ENCODE peak calls at places on chromosome 7, in ten cellular contexts. B is CD8-positive, alpha-beta T cell; T is pancreas; W is HCT116; E is transverse colon; V is heart left ventricle; X is epithelial cell of esophagus; P is fibroblast of mammary gland; O is prostate gland; C is stomach. U is an unnamed sample.

GRCh38 chr7:6180344-6180725 is 92.1 kb downstream of the CYTH3 start:
- DNase-seq in B (no peak), T (no peak), W (no peak), E (no peak), V (no peak), X (no peak), P (no peak), O (no peak), C (no peak), U (no peak)

GRCh38 chr7:45645141-45645969 is 71.2 kb downstream of the ADCY1 start:
- DNase-seq in B (no peak), T (no peak), W (no peak), E (no peak), V (no peak), X (no peak), P (no peak), O (no peak), C (peak; percentile 9), U (no peak)

GRCh38 chr7:134454277-134454676 is 4.6 kb downstream of the AKR1B1 start:
- DNase-seq in B (no peak), T (no peak), W (no peak), E (no peak), V (no peak), X (no peak), P (peak; percentile 33), O (no peak), C (no peak), U (no peak)

GRCh38 chr7:98354511-98355249 is 46.2 kb downstream of the BAIAP2L1 start:
- DNase-seq in B (no peak), T (no peak), W (peak; percentile 91), E (peak; percentile 83), V (no peak), X (peak; percentile 95), P (peak; percentile 76), O (peak; percentile 63), C (peak; percentile 80), U (no peak)

GRCh38 chr7:78770422-78771410 is 682.8 kb downstream of the MAGI2 start:
- DNase-seq in B (no peak), T (peak; percentile 26), W (no peak), E (no peak), V (no peak), X (peak; percentile 16), P (peak; percentile 30), O (no peak), C (no peak), U (no peak)

GRCh38 chr7:41793556-41793955 is 90.7 kb upstream of the INHBA start:
- DNase-seq in B (no peak), T (no peak), W (no peak), E (no peak), V (no peak), X (no peak), P (no peak), O (no peak), C (no peak), U (no peak)

GRCh38 chr7:37758467-37758866 is 74.9 kb downstream of the GPR141 start:
- DNase-seq in B (no peak), T (no peak), W (no peak), E (no peak), V (no peak), X (no peak), P (no peak), O (no peak), C (no peak), U (no peak)

GRCh38 chr7:105298439-105298894 is 90.3 kb downstream of the SRPK2 start:
- DNase-seq in B (no peak), T (no peak), W (no peak), E (no peak), V (no peak), X (no peak), P (no peak), O (no peak), C (no peak), U (no peak)

DNA sequence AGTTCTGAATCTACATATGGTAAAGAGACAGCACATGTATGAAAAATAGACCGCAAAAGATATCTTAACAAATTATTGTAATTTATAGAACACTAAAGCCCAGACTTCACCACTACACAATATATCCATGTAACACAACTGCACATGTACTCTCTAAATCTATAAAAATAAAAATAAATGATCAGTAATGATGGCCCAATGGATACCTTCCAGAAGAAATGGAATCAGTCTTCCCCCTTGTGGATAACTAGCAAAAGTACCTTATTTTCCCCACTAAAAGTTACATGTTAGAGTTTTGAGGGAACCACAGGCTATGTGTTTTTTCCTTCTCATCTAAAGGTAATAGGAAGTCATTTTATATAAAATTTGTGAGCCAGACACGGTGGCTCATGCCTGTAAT is 25.7 kb downstream of the C7orf25 start:
- DNase-seq in B (no peak), T (no peak), W (no peak), E (no peak), V (no peak), X (peak; percentile 21), P (peak; percentile 32), O (no peak), C (no peak), U (no peak)
- TF ChIP-seq CTCF in B (peak; percentile 13), T (no peak), W (peak; percentile 48), E (peak; percentile 21), V (no peak), X (peak; percentile 19), P (peak; percentile 46), O (no peak), C (no peak), U (no peak)

GRCh38 chr7:116432517-116432916 is 67.0 kb upstream of the CAV2 start:
- DNase-seq in B (no peak), T (no peak), W (no peak), E (no peak), V (no peak), X (no peak), P (peak; percentile 32), O (no peak), C (no peak), U (no peak)

GRCh38 chr7:116436305-116436826 is 63.2 kb upstream of the CAV2 start:
- DNase-seq in B (no peak), T (no peak), W (no peak), E (no peak), V (no peak), X (no peak), P (no peak), O (no peak), C (no peak), U (no peak)

GRCh38 chr7:116434820-116435341 is 64.7 kb upstream of the CAV2 start:
- DNase-seq in B (no peak), T (no peak), W (peak; percentile 53), E (no peak), V (no peak), X (peak; percentile 80), P (peak; percentile 92), O (no peak), C (no peak), U (no peak)

GRCh38 chr7:116431783-116432182 is 67.8 kb upstream of the CAV2 start:
- DNase-seq in B (no peak), T (no peak), W (no peak), E (no peak), V (no peak), X (peak; percentile 32), P (peak; percentile 74), O (no peak), C (no peak), U (no peak)

DNA sequence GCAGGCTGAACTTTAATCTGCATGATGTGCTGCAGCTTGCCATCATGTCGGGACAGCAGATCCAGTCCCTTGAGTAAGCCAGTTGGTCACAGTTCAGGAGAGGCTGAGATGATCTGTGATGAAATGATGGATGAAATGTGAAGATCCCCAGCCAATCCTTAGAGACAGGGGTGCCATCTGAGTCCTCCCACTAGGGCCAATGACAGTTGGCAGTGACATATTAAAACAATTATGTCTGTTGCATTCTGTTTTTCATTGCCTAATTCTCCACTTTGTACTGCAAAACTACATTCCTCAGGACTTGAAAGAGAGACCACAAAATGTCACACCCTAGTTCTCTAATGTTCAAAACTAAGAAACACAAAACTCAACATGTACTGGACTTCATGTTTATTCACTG is 66.3 kb upstream of the CAV2 start:
- DNase-seq in B (no peak), T (no peak), W (no peak), E (no peak), V (no peak), X (peak; percentile 33), P (peak; percentile 46), O (no peak), C (no peak), U (no peak)
- H3K4me3 ChIP-seq in B (no peak overlapping the region), T (no peak overlapping the region), W (no peak overlapping the region), E (no peak overlapping the region), V (no peak overlapping the region), X (no peak overlapping the region), P (no peak overlapping the region), O (no peak overlapping the region), C (no peak overlapping the region), U (no peak overlapping the region)

GRCh38 chr7:155761162-155761561 is 51.1 kb downstream of the SHH start:
- DNase-seq in B (no peak), T (no peak), W (no peak), E (no peak), V (no peak), X (no peak), P (no peak), O (no peak), C (no peak), U (no peak)
- TF ChIP-seq CTCF in B (no peak), T (no peak), W (no peak), E (no peak), V (no peak), X (no peak), P (no peak), O (no peak), C (no peak), U (no peak)

DNA sequence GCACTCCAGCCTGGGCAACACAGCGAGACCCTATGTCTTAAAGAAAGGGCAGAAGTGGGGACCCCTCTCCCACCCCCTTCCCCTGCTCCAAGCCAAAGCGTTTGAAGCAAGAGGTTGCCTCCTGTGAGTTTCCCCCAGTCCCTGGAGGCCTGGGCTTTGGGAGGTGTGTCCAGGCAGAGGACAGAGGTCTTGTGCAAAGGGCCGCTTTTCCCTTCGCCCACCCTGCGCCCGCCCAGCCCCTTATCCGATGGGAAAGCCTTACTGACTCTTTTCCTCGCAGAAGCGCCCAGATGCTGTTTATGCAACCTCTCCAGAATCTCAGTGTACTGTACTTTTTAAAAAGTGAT is 50.6 kb upstream of the GTF2I start:
- DNase-seq in B (no peak), T (no peak), W (no peak), E (no peak), V (no peak), X (no peak), P (no peak), O (no peak), C (no peak), U (no peak)
- H3K4me3 ChIP-seq in B (peak overlapping the region; percentile 41), T (peak overlapping the region; percentile 51), W (peak overlapping the region; percentile 36), E (peak overlapping the region; percentile 36), V (peak overlapping the region; percentile 58), X (no peak overlapping the region), P (peak overlapping the region; percentile 29), O (peak overlapping the region; percentile 32), C (peak overlapping the region; percentile 45), U (peak overlapping the region; percentile 57)